ENCODE peak calls at places on chromosome 7, in five cellular contexts. T is sigmoid colon, Y is Peyer's patch, G is WERI-Rb-1, E is hepatocyte. D is an unnamed sample.

GRCh38 chr7:149188213-149188612 is 7.1 kb upstream of the ZNF282 start:
- DNase-seq in T (no peak), Y (no peak), G (no peak), E (no peak), D (no peak)

GRCh38 chr7:96167424-96167823 is 154.5 kb downstream of the SLC25A13 start:
- DNase-seq in T (no peak), Y (no peak), G (no peak), E (no peak), D (no peak)

GRCh38 chr7:15476101-15476918 is 85.5 kb downstream of the AGMO start:
- DNase-seq in T (no peak), Y (no peak), G (no peak), E (no peak), D (no peak)

GRCh38 chr7:45937301-45937700 is 16.2 kb upstream of the IGFBP3 start:
- DNase-seq in T (no peak), Y (no peak), G (no peak), E (no peak), D (no peak)

GRCh38 chr7:156792611-156793010 is 100.4 kb downstream of the LMBR1 start:
- DNase-seq in T (no peak), Y (no peak), G (no peak), E (no peak), D (no peak)

GRCh38 chr7:64574481-64575159 is 11.7 kb upstream of the ZNF680 start:
- DNase-seq in T (no peak), Y (no peak), G (no peak), E (no peak), D (no peak)

GRCh38 chr7:111232249-111233084 is 141.5 kb downstream of the LRRN3 start:
- DNase-seq in T (no peak), Y (no peak), G (no peak), E (no peak), D (no peak)

GRCh38 chr7:114412548-114412947 is 2.1 kb upstream of the FOXP2 start:
- DNase-seq in T (no peak), Y (no peak), G (no peak), E (no peak), D (no peak)

GRCh38 chr7:110943686-110944350 is 147.1 kb upstream of the LRRN3 start:
- DNase-seq in T (no peak), Y (no peak), G (no peak), E (no peak), D (no peak)

GRCh38 chr7:30413864-30414263 is 64.7 kb downstream of the NOD1 start:
- DNase-seq in T (no peak), Y (no peak), G (no peak), E (no peak), D (no peak)

GRCh38 chr7:124411796-124412195 is 353.8 kb downstream of the GPR37 start:
- DNase-seq in T (no peak), Y (no peak), G (no peak), E (no peak), D (no peak)

GRCh38 chr7:5541087-5541992 is 117.7 kb upstream of the TNRC18 start:
- DNase-seq in T (no peak), Y (no peak), G (no peak), E (no peak), D (no peak)

GRCh38 chr7:491292-491957 is 28.2 kb downstream of the PDGFA start:
- DNase-seq in T (peak; percentile 36), Y (peak; percentile 38), G (no peak), E (no peak), D (no peak)

GRCh38 chr7:147885906-147886305 is 704.7 kb upstream of the C7orf33 start:
- DNase-seq in T (no peak), Y (no peak), G (no peak), E (no peak), D (no peak)

GRCh38 chr7:4712371-4713182 is 30.5 kb downstream of the FOXK1 start:
- DNase-seq in T (no peak), Y (no peak), G (peak; percentile 43), E (peak; percentile 66), D (no peak)

GRCh38 chr7:1752771-1753562 is 82.9 kb downstream of the ELFN1 start:
- DNase-seq in T (no peak), Y (no peak), G (no peak), E (no peak), D (peak; percentile 25)

GRCh38 chr7:3673524-3673923 is 372.5 kb downstream of the SDK1 start:
- DNase-seq in T (no peak), Y (peak; percentile 58), G (peak; percentile 37), E (peak; percentile 18), D (no peak)

GRCh38 chr7:53518319-53518718 is 482.9 kb downstream of the POM121L12 start:
- DNase-seq in T (no peak), Y (no peak), G (no peak), E (no peak), D (no peak)

GRCh38 chr7:54888067-54888735 is 129.2 kb upstream of the SEC61G start:
- DNase-seq in T (no peak), Y (no peak), G (no peak), E (no peak), D (no peak)

GRCh38 chr7:131026297-131027003 is 292.4 kb upstream of the KLF14 start:
- DNase-seq in T (no peak), Y (no peak), G (no peak), E (peak; percentile 20), D (no peak)

GRCh38 chr7:25857376-25858067 is 294.5 kb upstream of the NFE2L3 start:
- DNase-seq in T (peak; percentile 75), Y (peak; percentile 81), G (peak; percentile 80), E (peak; percentile 87), D (no peak)

GRCh38 chr7:101173752-101174244 is 6.3 kb downstream of the NAT16 start:
- DNase-seq in T (no peak), Y (peak; percentile 70), G (no peak), E (no peak), D (peak; percentile 34)

GRCh38 chr7:135414850-135415439 is 95.0 kb downstream of the CNOT4 start:
- DNase-seq in T (no peak), Y (peak; percentile 56), G (peak; percentile 56), E (peak; percentile 60), D (no peak)

GRCh38 chr7:135672560-135673359 is 10.4 kb downstream of the STMP1 start:
- DNase-seq in T (no peak), Y (no peak), G (peak; percentile 30), E (peak; percentile 67), D (no peak)

GRCh38 chr7:55158541-55158940 is 139.7 kb downstream of the EGFR start:
- DNase-seq in T (no peak), Y (no peak), G (no peak), E (peak; percentile 48), D (no peak)

GRCh38 chr7:92506363-92506762 is 22.0 kb downstream of the PEX1 start:
- DNase-seq in T (no peak), Y (no peak), G (no peak), E (no peak), D (no peak)

GRCh38 chr7:55148571-55148970 is 129.8 kb downstream of the EGFR start:
- DNase-seq in T (no peak), Y (no peak), G (no peak), E (no peak), D (no peak)

GRCh38 chr7:118305686-118306085 is 81.2 kb downstream of the ANKRD7 start:
- DNase-seq in T (no peak), Y (no peak), G (no peak), E (no peak), D (no peak)

GRCh38 chr7:118312051-118312450 is 87.5 kb downstream of the ANKRD7 start:
- DNase-seq in T (no peak), Y (no peak), G (no peak), E (no peak), D (no peak)

GRCh38 chr7:118312966-118313365 is 88.5 kb downstream of the ANKRD7 start:
- DNase-seq in T (no peak), Y (no peak), G (no peak), E (no peak), D (no peak)

GRCh38 chr7:118306771-118307170 is 82.3 kb downstream of the ANKRD7 start:
- DNase-seq in T (no peak), Y (no peak), G (no peak), E (no peak), D (no peak)

GRCh38 chr7:118311121-118311803 is 86.8 kb downstream of the ANKRD7 start:
- DNase-seq in T (no peak), Y (no peak), G (no peak), E (no peak), D (no peak)
- H3K4me3 ChIP-seq in T (no peak overlapping the region), Y (no peak overlapping the region), G (no peak overlapping the region), E (no peak overlapping the region), D (no peak overlapping the region)

DNA sequence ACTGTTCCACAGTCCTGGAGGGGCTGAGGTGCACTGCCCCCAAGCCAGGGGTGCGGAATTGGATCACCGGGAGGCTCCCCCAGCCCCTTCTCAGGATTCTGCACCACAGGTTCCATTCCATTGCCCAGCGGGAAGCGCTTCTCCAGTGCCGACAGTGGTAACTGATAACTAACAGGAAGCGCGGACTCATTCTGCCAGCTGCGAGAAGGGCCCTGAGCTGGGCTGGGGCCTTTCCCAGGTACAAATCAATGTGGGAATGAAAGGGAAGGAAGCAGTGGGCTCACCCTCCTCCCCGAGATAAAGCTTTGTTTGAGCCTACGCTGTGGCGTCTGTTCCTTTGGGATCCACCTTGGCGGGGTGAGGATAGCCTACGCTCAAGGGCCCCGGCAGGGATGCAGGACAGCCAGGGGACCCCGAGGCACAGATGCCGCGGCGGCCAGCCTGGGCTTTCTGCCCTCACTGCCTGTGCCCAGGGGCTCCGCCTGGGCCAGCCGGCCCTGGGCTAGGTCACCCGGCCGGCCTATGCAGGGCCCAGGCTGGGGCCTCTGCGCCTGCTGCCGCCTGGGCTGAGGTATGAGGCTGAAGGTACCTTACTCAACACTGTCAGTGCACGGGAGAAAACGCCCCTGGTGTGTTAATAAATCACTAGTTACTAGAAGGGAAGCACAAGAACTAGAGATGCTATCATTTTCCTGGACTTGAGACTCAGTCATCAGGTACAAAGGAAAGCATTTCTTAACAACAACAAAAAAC is 39.4 kb downstream of the EN2 start:
- DNase-seq in T (no peak), Y (no peak), G (no peak), E (peak; percentile 49), D (no peak)
- H3K9me3 ChIP-seq in T (no peaks in the 10 kb centered on the region), Y (no peaks in the 10 kb centered on the region), G (no peaks in the 10 kb centered on the region), E (no peaks in the 10 kb centered on the region), D (no peaks in the 10 kb centered on the region)

GRCh38 chr7:150370612-150371071 is 2.0 kb downstream of the REPIN1 start:
- DNase-seq in T (no peak), Y (peak; percentile 41), G (no peak), E (no peak), D (no peak)
- H3K4me3 ChIP-seq in T (no peak overlapping the region), Y (peak overlapping the region; percentile 84), G (no peak overlapping the region), E (no peak overlapping the region), D (no peak overlapping the region)

DNA sequence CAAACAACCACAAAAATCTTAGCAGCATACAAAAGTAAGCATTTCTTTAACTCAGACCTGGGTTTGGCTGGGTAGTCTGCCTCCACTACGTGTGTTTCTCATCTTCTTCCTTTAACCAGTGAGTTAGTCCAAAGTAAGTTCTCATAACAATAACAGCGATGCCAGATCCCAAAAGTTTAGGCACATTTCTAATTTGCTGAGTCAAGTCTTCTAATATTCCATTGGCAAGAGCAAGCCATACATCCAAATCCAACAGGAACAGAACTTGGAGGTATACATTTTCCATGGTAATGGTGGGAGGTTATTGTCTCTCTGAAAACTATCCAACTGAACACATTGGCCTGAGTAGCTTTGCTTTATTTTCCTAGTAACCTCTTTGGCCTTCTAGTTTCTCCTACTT is 115.7 kb upstream of the CNTNAP2 start:
- DNase-seq in T (no peak), Y (no peak), G (no peak), E (no peak), D (no peak)
- H3K9me3 ChIP-seq in T (no peaks in the 10 kb centered on the region), Y (no peaks in the 10 kb centered on the region), G (no peaks in the 10 kb centered on the region), E (no peaks in the 10 kb centered on the region), D (no peaks in the 10 kb centered on the region)

GRCh38 chr7:44849277-44850210 is 1.7 kb upstream of the H2AZ2 start:
- DNase-seq in T (no peak), Y (no peak), G (no peak), E (peak; percentile 18), D (no peak)
- H3K4me3 ChIP-seq in T (no peak overlapping the region), Y (no peak overlapping the region), G (peak overlapping the region; percentile 70), E (no peak overlapping the region), D (no peak overlapping the region)